ENCODE peak calls at places on chromosomes 7 and 10, in seven cellular contexts. One of them, this sample, is unnamed.
A peak's percentile ranks its signal among the peaks of the same experiment; 100 is the strongest.

GRCh38 chr7:127532736-127533135 is 52.7 kb downstream of the GCC1 start:
- DNase-seq in activated CD4-positive, CD25-positive, alpha-beta regulatory T cell treated with anti-CD3 and anti-CD28 coated beads, Interleukin-2, amount 50 U/mL, for 72 hours: no peak
- DNase-seq in posterior vena cava: no peak
- DNase-seq in activated CD4-positive, alpha-beta memory T cell treated with anti-CD3 and anti-CD28 coated beads for 36 hours: no peak
- DNase-seq in transverse colon: no peak
- DNase-seq in activated CD8-positive, alpha-beta memory T cell treated with anti-CD3 and anti-CD28 coated beads for 48 hours: no peak
- DNase-seq in activated T-cell treated with anti-CD3 and anti-CD28 coated beads for 48 hours: no peak
- DNase-seq in this sample: peak; percentile 22

GRCh38 chr7:33692956-33693355 is 212.4 kb upstream of the BMPER start:
- DNase-seq in activated CD4-positive, CD25-positive, alpha-beta regulatory T cell treated with anti-CD3 and anti-CD28 coated beads, Interleukin-2, amount 50 U/mL, for 72 hours: no peak
- DNase-seq in posterior vena cava: no peak
- DNase-seq in activated CD4-positive, alpha-beta memory T cell treated with anti-CD3 and anti-CD28 coated beads for 36 hours: no peak
- DNase-seq in transverse colon: no peak
- DNase-seq in activated CD8-positive, alpha-beta memory T cell treated with anti-CD3 and anti-CD28 coated beads for 48 hours: no peak
- DNase-seq in activated T-cell treated with anti-CD3 and anti-CD28 coated beads for 48 hours: no peak
- DNase-seq in this sample: peak; percentile 72

GRCh38 chr7:24825315-24825917 is 68.2 kb upstream of the GSDME start:
- DNase-seq in activated CD4-positive, CD25-positive, alpha-beta regulatory T cell treated with anti-CD3 and anti-CD28 coated beads, Interleukin-2, amount 50 U/mL, for 72 hours: no peak
- DNase-seq in posterior vena cava: no peak
- DNase-seq in activated CD4-positive, alpha-beta memory T cell treated with anti-CD3 and anti-CD28 coated beads for 36 hours: no peak
- DNase-seq in transverse colon: no peak
- DNase-seq in activated CD8-positive, alpha-beta memory T cell treated with anti-CD3 and anti-CD28 coated beads for 48 hours: no peak
- DNase-seq in activated T-cell treated with anti-CD3 and anti-CD28 coated beads for 48 hours: no peak
- DNase-seq in this sample: no peak

GRCh38 chr10:100651916-100652315 is 93.5 kb upstream of the PAX2 start:
- DNase-seq in activated CD4-positive, CD25-positive, alpha-beta regulatory T cell treated with anti-CD3 and anti-CD28 coated beads, Interleukin-2, amount 50 U/mL, for 72 hours: no peak
- DNase-seq in posterior vena cava: no peak
- DNase-seq in activated CD4-positive, alpha-beta memory T cell treated with anti-CD3 and anti-CD28 coated beads for 36 hours: no peak
- DNase-seq in transverse colon: no peak
- DNase-seq in activated CD8-positive, alpha-beta memory T cell treated with anti-CD3 and anti-CD28 coated beads for 48 hours: no peak
- DNase-seq in activated T-cell treated with anti-CD3 and anti-CD28 coated beads for 48 hours: no peak
- DNase-seq in this sample: no peak

GRCh38 chr7:3201937-3202715 is 98.9 kb upstream of the SDK1 start:
- DNase-seq in activated CD4-positive, CD25-positive, alpha-beta regulatory T cell treated with anti-CD3 and anti-CD28 coated beads, Interleukin-2, amount 50 U/mL, for 72 hours: no peak
- DNase-seq in posterior vena cava: peak; percentile 34
- DNase-seq in activated CD4-positive, alpha-beta memory T cell treated with anti-CD3 and anti-CD28 coated beads for 36 hours: no peak
- DNase-seq in transverse colon: no peak
- DNase-seq in activated CD8-positive, alpha-beta memory T cell treated with anti-CD3 and anti-CD28 coated beads for 48 hours: no peak
- DNase-seq in activated T-cell treated with anti-CD3 and anti-CD28 coated beads for 48 hours: no peak
- DNase-seq in this sample: no peak

GRCh38 chr10:97321032-97321806 is 2.1 kb downstream of the FRAT1 start:
- DNase-seq in activated CD4-positive, CD25-positive, alpha-beta regulatory T cell treated with anti-CD3 and anti-CD28 coated beads, Interleukin-2, amount 50 U/mL, for 72 hours: no peak
- DNase-seq in posterior vena cava: peak; percentile 84
- DNase-seq in activated CD4-positive, alpha-beta memory T cell treated with anti-CD3 and anti-CD28 coated beads for 36 hours: no peak
- DNase-seq in transverse colon: peak; percentile 49
- DNase-seq in activated CD8-positive, alpha-beta memory T cell treated with anti-CD3 and anti-CD28 coated beads for 48 hours: no peak
- DNase-seq in activated T-cell treated with anti-CD3 and anti-CD28 coated beads for 48 hours: peak; percentile 4
- DNase-seq in this sample: no peak

GRCh38 chr7:34761627-34762026 is 103.6 kb downstream of the NPSR1 start:
- DNase-seq in activated CD4-positive, CD25-positive, alpha-beta regulatory T cell treated with anti-CD3 and anti-CD28 coated beads, Interleukin-2, amount 50 U/mL, for 72 hours: no peak
- DNase-seq in posterior vena cava: no peak
- DNase-seq in activated CD4-positive, alpha-beta memory T cell treated with anti-CD3 and anti-CD28 coated beads for 36 hours: no peak
- DNase-seq in transverse colon: no peak
- DNase-seq in activated CD8-positive, alpha-beta memory T cell treated with anti-CD3 and anti-CD28 coated beads for 48 hours: no peak
- DNase-seq in activated T-cell treated with anti-CD3 and anti-CD28 coated beads for 48 hours: no peak
- DNase-seq in this sample: no peak

GRCh38 chr10:93124580-93125318 is 51.1 kb downstream of the CYP26A1 start:
- DNase-seq in activated CD4-positive, CD25-positive, alpha-beta regulatory T cell treated with anti-CD3 and anti-CD28 coated beads, Interleukin-2, amount 50 U/mL, for 72 hours: no peak
- DNase-seq in posterior vena cava: no peak
- DNase-seq in activated CD4-positive, alpha-beta memory T cell treated with anti-CD3 and anti-CD28 coated beads for 36 hours: no peak
- DNase-seq in transverse colon: peak; percentile 23
- DNase-seq in activated CD8-positive, alpha-beta memory T cell treated with anti-CD3 and anti-CD28 coated beads for 48 hours: no peak
- DNase-seq in activated T-cell treated with anti-CD3 and anti-CD28 coated beads for 48 hours: no peak
- DNase-seq in this sample: no peak

GRCh38 chr7:27172823-27173411 is 1.2 kb downstream of the HOXA10 start:
- DNase-seq in activated CD4-positive, CD25-positive, alpha-beta regulatory T cell treated with anti-CD3 and anti-CD28 coated beads, Interleukin-2, amount 50 U/mL, for 72 hours: peak; percentile 40
- DNase-seq in posterior vena cava: peak; percentile 90
- DNase-seq in activated CD4-positive, alpha-beta memory T cell treated with anti-CD3 and anti-CD28 coated beads for 36 hours: peak; percentile 23
- DNase-seq in transverse colon: peak; percentile 80
- DNase-seq in activated CD8-positive, alpha-beta memory T cell treated with anti-CD3 and anti-CD28 coated beads for 48 hours: no peak
- DNase-seq in activated T-cell treated with anti-CD3 and anti-CD28 coated beads for 48 hours: no peak
- DNase-seq in this sample: no peak

GRCh38 chr10:21100871-21101514 is 203.9 kb upstream of the NEBL start:
- DNase-seq in activated CD4-positive, CD25-positive, alpha-beta regulatory T cell treated with anti-CD3 and anti-CD28 coated beads, Interleukin-2, amount 50 U/mL, for 72 hours: no peak
- DNase-seq in posterior vena cava: no peak
- DNase-seq in activated CD4-positive, alpha-beta memory T cell treated with anti-CD3 and anti-CD28 coated beads for 36 hours: peak; percentile 18
- DNase-seq in transverse colon: no peak
- DNase-seq in activated CD8-positive, alpha-beta memory T cell treated with anti-CD3 and anti-CD28 coated beads for 48 hours: no peak
- DNase-seq in activated T-cell treated with anti-CD3 and anti-CD28 coated beads for 48 hours: peak; percentile 1
- DNase-seq in this sample: peak; percentile 66

GRCh38 chr7:13979671-13980438 is 9.6 kb downstream of the ETV1 start:
- DNase-seq in activated CD4-positive, CD25-positive, alpha-beta regulatory T cell treated with anti-CD3 and anti-CD28 coated beads, Interleukin-2, amount 50 U/mL, for 72 hours: no peak
- DNase-seq in posterior vena cava: no peak
- DNase-seq in activated CD4-positive, alpha-beta memory T cell treated with anti-CD3 and anti-CD28 coated beads for 36 hours: no peak
- DNase-seq in transverse colon: no peak
- DNase-seq in activated CD8-positive, alpha-beta memory T cell treated with anti-CD3 and anti-CD28 coated beads for 48 hours: no peak
- DNase-seq in activated T-cell treated with anti-CD3 and anti-CD28 coated beads for 48 hours: no peak
- DNase-seq in this sample: peak; percentile 58

GRCh38 chr7:33250421-33250827 is 121.1 kb downstream of the BBS9 start:
- DNase-seq in activated CD4-positive, CD25-positive, alpha-beta regulatory T cell treated with anti-CD3 and anti-CD28 coated beads, Interleukin-2, amount 50 U/mL, for 72 hours: no peak
- DNase-seq in posterior vena cava: no peak
- DNase-seq in activated CD4-positive, alpha-beta memory T cell treated with anti-CD3 and anti-CD28 coated beads for 36 hours: no peak
- DNase-seq in transverse colon: no peak
- DNase-seq in activated CD8-positive, alpha-beta memory T cell treated with anti-CD3 and anti-CD28 coated beads for 48 hours: no peak
- DNase-seq in activated T-cell treated with anti-CD3 and anti-CD28 coated beads for 48 hours: no peak
- DNase-seq in this sample: peak; percentile 93

GRCh38 chr10:413662-414071 is 275.8 kb downstream of the DIP2C start:
- DNase-seq in activated CD4-positive, CD25-positive, alpha-beta regulatory T cell treated with anti-CD3 and anti-CD28 coated beads, Interleukin-2, amount 50 U/mL, for 72 hours: no peak
- DNase-seq in posterior vena cava: no peak
- DNase-seq in activated CD4-positive, alpha-beta memory T cell treated with anti-CD3 and anti-CD28 coated beads for 36 hours: no peak
- DNase-seq in transverse colon: no peak
- DNase-seq in activated CD8-positive, alpha-beta memory T cell treated with anti-CD3 and anti-CD28 coated beads for 48 hours: no peak
- DNase-seq in activated T-cell treated with anti-CD3 and anti-CD28 coated beads for 48 hours: no peak
- DNase-seq in this sample: no peak

GRCh38 chr10:134205-134742 is 981 bp upstream of the ZMYND11 start:
- DNase-seq in activated CD4-positive, CD25-positive, alpha-beta regulatory T cell treated with anti-CD3 and anti-CD28 coated beads, Interleukin-2, amount 50 U/mL, for 72 hours: no peak
- DNase-seq in posterior vena cava: no peak
- DNase-seq in activated CD4-positive, alpha-beta memory T cell treated with anti-CD3 and anti-CD28 coated beads for 36 hours: peak; percentile 46
- DNase-seq in transverse colon: no peak
- DNase-seq in activated CD8-positive, alpha-beta memory T cell treated with anti-CD3 and anti-CD28 coated beads for 48 hours: no peak
- DNase-seq in activated T-cell treated with anti-CD3 and anti-CD28 coated beads for 48 hours: peak; percentile 26
- DNase-seq in this sample: no peak

GRCh38 chr10:127612-128432 is 7.4 kb upstream of the ZMYND11 start:
- DNase-seq in activated CD4-positive, CD25-positive, alpha-beta regulatory T cell treated with anti-CD3 and anti-CD28 coated beads, Interleukin-2, amount 50 U/mL, for 72 hours: no peak
- DNase-seq in posterior vena cava: no peak
- DNase-seq in activated CD4-positive, alpha-beta memory T cell treated with anti-CD3 and anti-CD28 coated beads for 36 hours: peak; percentile 48
- DNase-seq in transverse colon: peak; percentile 27
- DNase-seq in activated CD8-positive, alpha-beta memory T cell treated with anti-CD3 and anti-CD28 coated beads for 48 hours: no peak
- DNase-seq in activated T-cell treated with anti-CD3 and anti-CD28 coated beads for 48 hours: no peak
- DNase-seq in this sample: no peak